ENCODE peak calls at places on chromosomes 13 and 19, in six cellular contexts. U is heart right ventricle, K is fibroblast of lung, F is lower leg skin, G is AG09309, W is fibroblast of the aortic adventitia. Y is an unnamed sample.
A peak's percentile ranks its signal among the peaks of the same experiment; 100 is the strongest.

GRCh38 chr19:18282021-18282787 is 782 bp upstream of the JUND start:
- DNase-seq in U (peak; percentile 50), K (no peak), F (no peak), G (no peak), W (no peak), Y (no peak)

GRCh38 chr13:99406799-99407201 is 94.5 kb upstream of the TM9SF2 start:
- DNase-seq in U (no peak), K (peak; percentile 11), F (no peak), G (no peak), W (no peak), Y (no peak)

GRCh38 chr19:3493651-3494050 is 6.8 kb downstream of the DOHH start:
- DNase-seq in U (no peak), K (no peak), F (no peak), G (no peak), W (no peak), Y (no peak)

GRCh38 chr19:23060016-23060415 is 56.8 kb upstream of the ZNF730 start:
- DNase-seq in U (no peak), K (no peak), F (no peak), G (no peak), W (no peak), Y (no peak)

GRCh38 chr13:80100636-80101035 is 240.3 kb downstream of the SPRY2 start:
- DNase-seq in U (no peak), K (no peak), F (no peak), G (no peak), W (peak; percentile 11), Y (no peak)

GRCh38 chr13:99734013-99734693 is 232.9 kb downstream of the TM9SF2 start:
- DNase-seq in U (no peak), K (no peak), F (no peak), G (no peak), W (no peak), Y (no peak)

GRCh38 chr19:46755853-46756543 is 9.7 kb upstream of the STRN4 start:
- DNase-seq in U (no peak), K (no peak), F (no peak), G (no peak), W (no peak), Y (no peak)

GRCh38 chr19:53130506-53130905 is 2.2 kb downstream of the ZNF415 start:
- DNase-seq in U (no peak), K (no peak), F (no peak), G (no peak), W (no peak), Y (peak; percentile 36)

GRCh38 chr13:67119481-67119883 is 110.7 kb downstream of the PCDH9 start:
- DNase-seq in U (no peak), K (peak; percentile 87), F (no peak), G (peak; percentile 45), W (peak; percentile 73), Y (peak; percentile 95)

GRCh38 chr13:51874651-51875050 is 12.9 kb downstream of the CCDC70 start:
- DNase-seq in U (no peak), K (no peak), F (no peak), G (no peak), W (no peak), Y (no peak)

GRCh38 chr19:12155324-12155723 is 1.2 kb downstream of the ZNF625 start:
- DNase-seq in U (no peak), K (no peak), F (no peak), G (no peak), W (peak; percentile 14), Y (no peak)
- H3K4me3 ChIP-seq in U (peak overlapping the region; percentile 57), K (peak overlapping the region; percentile 89), F (no peak overlapping the region), G (peak overlapping the region; percentile 57), W (peak overlapping the region; percentile 86), Y (peak overlapping the region; percentile 79)

DNA sequence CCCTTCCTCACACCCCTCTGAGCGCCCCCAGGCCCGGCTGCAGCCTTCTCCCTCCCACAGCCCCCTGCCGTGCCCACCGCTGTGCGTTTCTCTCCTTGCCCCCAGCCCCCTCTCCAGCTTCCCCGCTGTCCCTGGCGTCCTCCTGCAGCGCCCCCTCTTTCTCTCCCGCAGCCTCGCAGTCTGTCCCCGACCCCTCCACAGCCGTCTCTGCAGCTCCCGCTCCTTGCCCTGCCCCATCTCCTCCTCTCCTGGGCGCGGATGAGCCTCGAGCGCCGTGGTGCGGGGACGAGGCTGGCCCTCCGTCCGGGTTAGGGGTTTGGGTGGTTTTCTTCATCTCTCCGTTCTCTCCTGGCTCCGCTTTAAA is 1.1 kb downstream of the KMT5C start:
- DNase-seq in U (no peak), K (no peak), F (no peak), G (no peak), W (no peak), Y (no peak)
- TF ChIP-seq CTCF in U (no peak), K (no peak), F (no peak), G (peak; percentile 36), W (no peak), Y (no peak)

GRCh38 chr13:48876289-48876688 is 99.4 kb upstream of the FNDC3A start:
- DNase-seq in U (no peak), K (no peak), F (no peak), G (no peak), W (no peak), Y (no peak)
- H3K4me3 ChIP-seq in U (no peak overlapping the region), K (no peak overlapping the region), F (no peak overlapping the region), G (no peak overlapping the region), W (no peak overlapping the region), Y (no peak overlapping the region)

GRCh38 chr13:92355213-92355612 is 871.4 kb upstream of the GPC6 start:
- DNase-seq in U (no peak), K (peak; percentile 76), F (no peak), G (no peak), W (peak; percentile 38), Y (peak; percentile 19)
- TF ChIP-seq CTCF in U (peak; percentile 10), K (peak; percentile 87), F (no peak), G (no peak), W (peak; percentile 55), Y (peak; percentile 39)

GRCh38 chr19:2268480-2268830 is 12.2 kb upstream of the JSRP1 start:
- DNase-seq in U (no peak), K (no peak), F (no peak), G (no peak), W (no peak), Y (no peak)
- H3K4me3 ChIP-seq in U (no peak overlapping the region), K (no peak overlapping the region), F (no peak overlapping the region), G (no peak overlapping the region), W (no peak overlapping the region), Y (peak overlapping the region; percentile 70)

DNA sequence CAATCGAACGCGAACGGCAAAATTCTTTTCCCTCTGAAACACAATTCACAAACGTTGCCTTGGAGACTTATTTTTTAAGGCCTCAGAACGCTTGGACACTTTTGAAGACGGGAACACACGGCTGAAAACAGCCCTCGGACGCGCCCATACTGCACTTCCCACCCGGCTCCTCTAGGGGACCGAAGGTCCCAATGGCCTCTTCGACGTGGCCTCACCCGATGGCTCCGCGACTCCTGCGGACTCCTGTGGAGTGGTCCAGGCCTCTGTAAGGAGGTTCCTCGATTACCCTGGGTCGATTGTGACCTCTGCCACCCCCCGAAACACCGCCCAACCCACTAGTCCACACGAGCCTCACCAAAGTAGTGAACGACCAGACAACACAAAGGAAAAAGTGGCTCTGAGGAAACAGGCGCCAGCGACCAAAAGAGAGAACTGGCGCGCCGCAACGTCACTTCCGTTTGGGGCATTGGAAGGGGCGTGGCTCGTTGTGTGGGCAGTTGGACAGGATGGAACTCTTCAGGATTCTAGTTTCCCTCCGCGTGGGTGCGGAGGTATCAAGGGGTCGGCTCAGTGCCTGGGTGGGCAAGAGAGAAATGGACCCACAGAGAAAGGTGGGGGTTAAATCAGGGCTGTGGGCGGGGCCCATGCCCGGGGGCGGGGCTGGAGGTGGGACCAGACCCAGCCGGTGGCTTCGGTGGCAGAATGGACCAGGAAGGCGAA is at the start of gene ZNF560:
- DNase-seq in U (no peak), K (peak; percentile 68), F (no peak), G (no peak), W (peak; percentile 3), Y (peak; percentile 4)
- TF ChIP-seq CTCF in U (no peak), K (peak; percentile 58), F (no peak), G (peak; percentile 51), W (no peak), Y (no peak)

DNA sequence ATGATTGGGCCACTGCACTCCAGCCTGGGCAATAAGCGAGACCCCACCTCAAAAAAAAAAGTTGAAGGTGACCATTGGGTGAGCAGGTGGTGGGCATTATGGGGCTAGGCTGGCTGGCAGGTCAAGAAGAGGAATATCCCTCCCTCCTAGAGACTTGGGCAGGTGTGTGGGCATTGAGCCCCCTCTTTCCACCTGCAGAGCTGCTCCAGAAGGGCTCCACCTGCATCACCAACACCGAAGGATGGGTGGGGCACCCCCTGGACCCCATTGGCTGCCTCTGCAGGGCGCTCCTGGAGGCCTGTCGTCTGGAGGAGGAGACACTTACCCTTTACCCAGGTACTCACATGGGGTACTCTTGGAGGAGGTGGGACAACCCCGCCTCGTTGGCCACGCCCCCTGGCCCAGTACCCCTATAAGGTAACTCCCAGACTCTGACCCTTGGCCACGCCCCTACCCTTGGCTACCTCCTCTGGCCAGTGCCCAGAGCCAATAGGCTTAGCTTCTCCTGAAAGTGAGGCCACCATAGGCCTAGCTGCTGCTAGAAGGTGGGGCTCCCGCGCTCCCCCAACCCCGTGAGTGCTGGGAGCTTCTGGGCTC is 21.9 kb downstream of the ZSWIM4 start:
- DNase-seq in U (no peak), K (no peak), F (no peak), G (no peak), W (no peak), Y (no peak)
- H3K4me3 ChIP-seq in U (no peak overlapping the region), K (no peak overlapping the region), F (no peak overlapping the region), G (no peak overlapping the region), W (no peak overlapping the region), Y (no peak overlapping the region)

GRCh38 chr19:29784598-29785223 is 27.1 kb upstream of the CCNE1 start:
- DNase-seq in U (no peak), K (no peak), F (no peak), G (no peak), W (no peak), Y (no peak)

GRCh38 chr19:29785360-29785759 is 26.4 kb upstream of the CCNE1 start:
- DNase-seq in U (no peak), K (no peak), F (no peak), G (no peak), W (no peak), Y (no peak)

GRCh38 chr19:29789007-29789406 is 22.8 kb upstream of the CCNE1 start:
- DNase-seq in U (no peak), K (no peak), F (no peak), G (no peak), W (no peak), Y (no peak)

GRCh38 chr19:29783627-29784190 is 28.1 kb upstream of the CCNE1 start:
- DNase-seq in U (no peak), K (no peak), F (no peak), G (no peak), W (no peak), Y (no peak)

DNA sequence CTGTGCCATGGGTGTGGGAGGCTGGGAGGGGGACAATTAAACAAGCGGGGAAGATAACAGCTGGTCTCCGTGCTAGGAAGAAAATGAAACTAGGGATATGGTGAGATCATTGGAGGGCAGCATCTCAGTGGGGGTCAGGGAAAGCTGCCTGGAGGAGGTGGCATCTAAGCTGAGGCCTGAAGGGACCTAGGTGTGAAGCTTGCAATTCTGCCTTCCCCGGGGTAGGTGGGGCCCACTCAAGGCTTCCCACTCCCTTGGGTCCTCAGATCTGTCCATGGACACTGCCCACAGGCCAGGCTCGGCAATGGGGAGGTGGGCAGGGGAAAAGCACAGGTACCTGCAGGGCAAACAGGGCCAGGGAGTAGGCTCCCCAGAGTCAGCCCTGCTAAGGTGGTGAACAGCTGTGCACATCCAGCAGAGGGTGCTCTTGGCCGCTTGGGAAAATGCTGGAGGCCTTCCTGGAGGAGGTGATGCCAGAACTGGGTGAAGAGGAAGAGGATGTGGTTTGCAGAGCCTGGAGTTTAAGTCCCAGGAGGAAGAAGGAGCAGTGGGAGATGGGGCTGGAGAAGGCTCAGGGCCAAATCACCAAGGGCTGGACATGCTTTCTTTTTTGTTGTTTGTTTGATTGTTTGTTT is 25.7 kb upstream of the CCNE1 start:
- DNase-seq in U (no peak), K (no peak), F (no peak), G (no peak), W (no peak), Y (no peak)
- TF ChIP-seq CTCF in U (no peak), K (no peak), F (no peak), G (peak; percentile 13), W (no peak), Y (no peak)

Y was measured in epithelial cell of esophagus.